ENCODE peak calls at places on chromosomes 7 and 10, in eight cellular contexts. U is hepatic stellate cell; K is GOT3; D is activated effector memory CD4-positive, alpha-beta T cell treated with anti-CD3 and anti-CD28 coated beads, Interleukin-2, amount 50 U/mL, for 16 hours; I is stimulated activated CD8-positive, alpha-beta memory T cell treated with anti-CD3 and anti-CD28 coated beads, Interleukin-4, amount 100 ng/mL, for 24 hours; W is NCI-H2029; N is iris pigment epithelial cell; V is cardiac septum. A is an unnamed sample.

GRCh38 chr7:54615545-54615944 is 73.4 kb downstream of the VSTM2A start:
- DNase-seq in N (peak; percentile 1), D (no peak), V (no peak), K (no peak), I (no peak), U (no peak), W (no peak), A (no peak)

GRCh38 chr10:128914681-128915080 is 552.4 kb upstream of the MGMT start:
- DNase-seq in D (no peak), I (no peak), V (no peak), W (no peak), U (no peak), N (no peak), K (no peak), A (no peak)

GRCh38 chr10:98528166-98528784 is 81.5 kb upstream of the HPS1 start:
- DNase-seq in K (no peak), U (no peak), I (no peak), W (peak; percentile 34), D (no peak), N (no peak), V (no peak), A (no peak)

GRCh38 chr7:27600247-27600646 is 62.4 kb downstream of the HIBADH start:
- DNase-seq in D (no peak), W (no peak), K (no peak), V (no peak), I (no peak), U (no peak), N (peak; percentile 32), A (no peak)

GRCh38 chr7:149267733-149268132 is 5.7 kb downstream of the ZNF783 start:
- DNase-seq in N (no peak), D (no peak), U (no peak), I (no peak), V (no peak), W (no peak), K (no peak), A (no peak)

GRCh38 chr10:98745645-98746044 is 298.9 kb upstream of the HPS1 start:
- DNase-seq in W (no peak), V (no peak), D (no peak), K (no peak), N (no peak), I (no peak), U (no peak), A (no peak)

GRCh38 chr10:88499569-88500470 is 83.3 kb downstream of the RNLS start:
- DNase-seq in I (no peak), D (no peak), N (peak; percentile 83), V (no peak), K (no peak), U (peak; percentile 1), W (no peak), A (no peak)

GRCh38 chr10:131978366-131978765 is 3.4 kb downstream of the BNIP3 start:
- DNase-seq in V (no peak), N (no peak), W (no peak), U (no peak), K (no peak), D (no peak), I (no peak), A (no peak)

GRCh38 chr10:21978191-21978862 is 25.2 kb downstream of the DNAJC1 start:
- DNase-seq in V (no peak), N (peak; percentile 36), K (no peak), W (no peak), U (no peak), I (no peak), D (no peak), A (no peak)

GRCh38 chr10:30454744-30455498 is 20.9 kb downstream of the MAP3K8 start:
- DNase-seq in K (no peak), W (no peak), I (no peak), D (no peak), N (peak; percentile 96), V (no peak), U (peak; percentile 54), A (no peak)

GRCh38 chr7:151690597-151690996 is 170.9 kb upstream of the RHEB start:
- DNase-seq in D (no peak), N (peak; percentile 84), V (no peak), I (no peak), K (no peak), U (peak; percentile 61), W (no peak), A (no peak)

GRCh38 chr10:541750-542371 is 147.6 kb downstream of the DIP2C start:
- DNase-seq in V (peak; percentile 44), N (no peak), U (no peak), K (no peak), W (peak; percentile 27), D (peak; percentile 62), I (no peak), A (no peak)

GRCh38 chr7:134856141-134856540 is 76.7 kb downstream of the CALD1 start:
- DNase-seq in U (no peak), D (no peak), V (no peak), I (no peak), K (no peak), N (peak; percentile 16), W (no peak), A (no peak)

GRCh38 chr7:108079291-108080057 is 50.7 kb downstream of the LAMB4 start:
- DNase-seq in V (no peak), D (no peak), U (peak; percentile 85), I (no peak), N (peak; percentile 89), K (no peak), W (no peak), A (peak; percentile 21)

GRCh38 chr10:71081229-71081560 is 131.2 kb upstream of the UNC5B start:
- DNase-seq in N (no peak), I (no peak), V (no peak), K (no peak), D (no peak), U (no peak), W (no peak), A (no peak)

GRCh38 chr7:33725641-33726040 is 179.7 kb upstream of the BMPER start:
- DNase-seq in N (no peak), W (no peak), V (no peak), K (no peak), I (no peak), D (no peak), U (no peak), A (no peak)

GRCh38 chr10:42973870-42974692 is 102.8 kb upstream of the RET start:
- DNase-seq in W (no peak), I (no peak), N (no peak), V (peak; percentile 70), U (no peak), D (no peak), K (no peak), A (peak; percentile 4)

GRCh38 chr7:155201325-155202087 is 96.2 kb upstream of the INSIG1 start:
- DNase-seq in K (no peak), I (no peak), U (no peak), W (no peak), N (no peak), D (no peak), V (no peak), A (no peak)

GRCh38 chr7:41125343-41125742 is 577.5 kb downstream of the INHBA start:
- DNase-seq in U (no peak), V (no peak), W (no peak), N (no peak), K (no peak), I (no peak), D (no peak), A (no peak)

GRCh38 chr7:116446179-116446855 is 53.2 kb upstream of the CAV2 start:
- DNase-seq in I (no peak), N (no peak), W (no peak), V (no peak), U (no peak), D (no peak), K (no peak), A (no peak)

GRCh38 chr10:88131561-88132139 is 268.2 kb downstream of the PTEN start:
- DNase-seq in V (no peak), D (no peak), U (no peak), I (no peak), W (no peak), N (no peak), K (no peak), A (no peak)

GRCh38 chr7:143002856-143003255 is 24.1 kb downstream of the OR9A2 start:
- DNase-seq in K (no peak), N (no peak), I (no peak), V (no peak), D (no peak), W (no peak), U (no peak), A (peak; percentile 42)

GRCh38 chr10:105973912-105974311 is 1190.6 kb downstream of the SORCS1 start:
- DNase-seq in K (no peak), U (no peak), N (no peak), W (no peak), I (no peak), D (no peak), V (no peak), A (no peak)

GRCh38 chr7:51209426-51209825 is 107.2 kb downstream of the COBL start:
- DNase-seq in N (no peak), W (peak; percentile 52), V (no peak), D (no peak), U (no peak), K (no peak), I (no peak), A (no peak)

GRCh38 chr10:10870523-10871241 is 147.0 kb upstream of the CELF2 start:
- DNase-seq in V (no peak), D (no peak), K (no peak), W (no peak), N (no peak), I (no peak), U (no peak), A (no peak)

GRCh38 chr7:11206131-11206921 is 232.7 kb downstream of the PHF14 start:
- DNase-seq in K (no peak), W (no peak), U (no peak), V (no peak), I (no peak), N (no peak), D (no peak), A (no peak)

GRCh38 chr10:30540286-30540685 is 89.3 kb downstream of the LYZL2 start:
- DNase-seq in V (no peak), W (no peak), N (peak; percentile 53), D (no peak), K (no peak), I (no peak), U (no peak), A (no peak)

GRCh38 chr10:90306187-90306586 is 551.7 kb downstream of the HTR7 start:
- DNase-seq in D (no peak), I (no peak), V (no peak), W (no peak), U (peak; percentile 52), N (peak; percentile 93), K (no peak), A (no peak)

GRCh38 chr7:1019789-1020610 is 24.3 kb upstream of the GPR146 start:
- DNase-seq in D (no peak), V (no peak), W (no peak), N (no peak), K (no peak), U (no peak), I (no peak), A (no peak)

GRCh38 chr10:63763744-63764143 is 242.5 kb downstream of the REEP3 start:
- DNase-seq in U (no peak), N (peak; percentile 49), W (no peak), K (no peak), D (no peak), I (no peak), V (no peak), A (no peak)

GRCh38 chr10:79247373-79248137 is 99.7 kb upstream of the PPIF start:
- DNase-seq in K (no peak), W (no peak), D (no peak), I (no peak), V (no peak), N (no peak), U (no peak), A (no peak)

GRCh38 chr10:130652544-130652943 is 516.4 kb downstream of the GLRX3 start:
- DNase-seq in W (no peak), V (no peak), I (no peak), D (no peak), U (no peak), N (peak; percentile 56), K (no peak), A (no peak)